ENCODE peak calls at places on chromosomes 3 and 15, in six cellular contexts. One of them, this sample, is unnamed.

GRCh38 chr3:48018841-48019240 is 2.6 kb upstream of the MAP4 start:
- DNase-seq in aorta: no peak
- DNase-seq in ascending aorta: no peak
- DNase-seq in lung: no peak
- DNase-seq in psoas muscle: peak; percentile 68
- DNase-seq in adrenal gland: no peak
- DNase-seq in this sample: no peak

GRCh38 chr3:12798559-12799179 is 2.2 kb downstream of the CAND2 start:
- DNase-seq in aorta: peak; percentile 57
- DNase-seq in ascending aorta: no peak
- DNase-seq in lung: no peak
- DNase-seq in psoas muscle: peak; percentile 91
- DNase-seq in adrenal gland: peak; percentile 74
- DNase-seq in this sample: no peak

GRCh38 chr15:60299452-60300047 is 98.2 kb downstream of the ANXA2 start:
- DNase-seq in aorta: no peak
- DNase-seq in ascending aorta: no peak
- DNase-seq in lung: peak; percentile 31
- DNase-seq in psoas muscle: no peak
- DNase-seq in adrenal gland: no peak
- DNase-seq in this sample: peak; percentile 84

GRCh38 chr15:73934281-73934680 is 8.0 kb downstream of the LOXL1 start:
- DNase-seq in aorta: peak; percentile 72
- DNase-seq in ascending aorta: no peak
- DNase-seq in lung: no peak
- DNase-seq in psoas muscle: peak; percentile 25
- DNase-seq in adrenal gland: no peak
- DNase-seq in this sample: no peak

GRCh38 chr3:18416332-18416731 is 8.8 kb downstream of the SATB1 start:
- DNase-seq in aorta: no peak
- DNase-seq in ascending aorta: no peak
- DNase-seq in lung: no peak
- DNase-seq in psoas muscle: no peak
- DNase-seq in adrenal gland: no peak
- DNase-seq in this sample: no peak

GRCh38 chr15:59696332-59696731 is 7.2 kb upstream of the BNIP2 start:
- DNase-seq in aorta: no peak
- DNase-seq in ascending aorta: no peak
- DNase-seq in lung: no peak
- DNase-seq in psoas muscle: no peak
- DNase-seq in adrenal gland: no peak
- DNase-seq in this sample: no peak

GRCh38 chr3:27349832-27350231 is 19.4 kb downstream of the NEK10 start:
- DNase-seq in aorta: no peak
- DNase-seq in ascending aorta: no peak
- DNase-seq in lung: no peak
- DNase-seq in psoas muscle: no peak
- DNase-seq in adrenal gland: no peak
- DNase-seq in this sample: no peak

GRCh38 chr15:43370310-43370974 is 401 bp downstream of the ZSCAN29 start:
- DNase-seq in aorta: no peak
- DNase-seq in ascending aorta: no peak
- DNase-seq in lung: peak; percentile 30
- DNase-seq in psoas muscle: peak; percentile 45
- DNase-seq in adrenal gland: no peak
- DNase-seq in this sample: peak; percentile 30

GRCh38 chr3:52742418-52743041 is 28.2 kb downstream of the NEK4 start:
- DNase-seq in aorta: no peak
- DNase-seq in ascending aorta: no peak
- DNase-seq in lung: no peak
- DNase-seq in psoas muscle: no peak
- DNase-seq in adrenal gland: no peak
- DNase-seq in this sample: peak; percentile 0

GRCh38 chr15:62454567-62455172 is 289.6 kb upstream of the C2CD4B start:
- DNase-seq in aorta: no peak
- DNase-seq in ascending aorta: no peak
- DNase-seq in lung: no peak
- DNase-seq in psoas muscle: no peak
- DNase-seq in adrenal gland: no peak
- DNase-seq in this sample: no peak

GRCh38 chr3:170440346-170440745 is 21.7 kb downstream of the CLDN11 start:
- DNase-seq in aorta: no peak
- DNase-seq in ascending aorta: no peak
- DNase-seq in lung: no peak
- DNase-seq in psoas muscle: no peak
- DNase-seq in adrenal gland: no peak
- DNase-seq in this sample: no peak

GRCh38 chr3:62950227-62950626 is 75.0 kb upstream of the CADPS start:
- DNase-seq in aorta: no peak
- DNase-seq in ascending aorta: no peak
- DNase-seq in lung: no peak
- DNase-seq in psoas muscle: no peak
- DNase-seq in adrenal gland: no peak
- DNase-seq in this sample: no peak

GRCh38 chr3:31880020-31880419 is 101.0 kb downstream of the OSBPL10 start:
- DNase-seq in aorta: no peak
- DNase-seq in ascending aorta: no peak
- DNase-seq in lung: peak; percentile 77
- DNase-seq in psoas muscle: no peak
- DNase-seq in adrenal gland: peak; percentile 66
- DNase-seq in this sample: no peak

GRCh38 chr3:136885357-136886213 is 23.6 kb downstream of the NCK1 start:
- DNase-seq in aorta: no peak
- DNase-seq in ascending aorta: no peak
- DNase-seq in lung: no peak
- DNase-seq in psoas muscle: no peak
- DNase-seq in adrenal gland: no peak
- DNase-seq in this sample: no peak

GRCh38 chr15:100973351-100974034 is 54.3 kb downstream of the LRRK1 start:
- DNase-seq in aorta: no peak
- DNase-seq in ascending aorta: no peak
- DNase-seq in lung: no peak
- DNase-seq in psoas muscle: no peak
- DNase-seq in adrenal gland: no peak
- DNase-seq in this sample: no peak

GRCh38 chr3:46406786-46407611 is at the start of the genes CCR5AS and CCRL2:
- DNase-seq in aorta: no peak
- DNase-seq in ascending aorta: no peak
- DNase-seq in lung: peak; percentile 83
- DNase-seq in psoas muscle: peak; percentile 68
- DNase-seq in adrenal gland: peak; percentile 86
- DNase-seq in this sample: no peak

GRCh38 chr3:46162975-46163550 is 45.0 kb downstream of the CCR1 start:
- DNase-seq in aorta: no peak
- DNase-seq in ascending aorta: no peak
- DNase-seq in lung: no peak
- DNase-seq in psoas muscle: peak; percentile 34
- DNase-seq in adrenal gland: no peak
- DNase-seq in this sample: no peak

GRCh38 chr15:75145027-75145841 is 56.4 kb upstream of the C15orf39 start:
- DNase-seq in aorta: no peak
- DNase-seq in ascending aorta: no peak
- DNase-seq in lung: no peak
- DNase-seq in psoas muscle: no peak
- DNase-seq in adrenal gland: no peak
- DNase-seq in this sample: no peak

GRCh38 chr3:141576744-141577052 is 89.9 kb downstream of the RASA2 start:
- DNase-seq in aorta: no peak
- DNase-seq in ascending aorta: no peak
- DNase-seq in lung: no peak
- DNase-seq in psoas muscle: no peak
- DNase-seq in adrenal gland: no peak
- DNase-seq in this sample: no peak

GRCh38 chr3:141575879-141576743 is 89.3 kb downstream of the RASA2 start:
- DNase-seq in aorta: no peak
- DNase-seq in ascending aorta: no peak
- DNase-seq in lung: no peak
- DNase-seq in psoas muscle: no peak
- DNase-seq in adrenal gland: no peak
- DNase-seq in this sample: peak; percentile 11

DNA sequence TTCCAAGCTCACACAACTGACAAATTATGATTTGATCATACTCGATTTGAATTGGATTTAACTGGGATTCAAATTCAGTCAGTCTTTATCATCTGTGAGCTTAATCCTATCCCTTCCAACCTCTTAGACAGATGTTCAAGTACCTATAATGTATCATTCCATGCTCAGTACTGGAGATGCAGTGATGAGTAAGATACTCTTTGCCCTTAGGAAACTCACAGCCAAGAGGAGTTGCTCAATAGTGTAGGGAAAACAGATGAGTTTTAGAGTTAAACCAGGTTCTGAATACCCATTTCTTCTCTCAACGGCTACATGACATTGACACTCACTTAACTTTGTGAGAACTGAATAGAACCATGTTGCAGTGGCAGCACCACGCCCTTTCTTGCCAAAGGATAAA is 91.4 kb downstream of the RASA2 start:
- DNase-seq in aorta: no peak
- DNase-seq in ascending aorta: no peak
- DNase-seq in lung: no peak
- DNase-seq in psoas muscle: no peak
- DNase-seq in adrenal gland: no peak
- DNase-seq in this sample: no peak
- H3K36me3 ChIP-seq in aorta: no peaks in the 10 kb centered on the region
- H3K36me3 ChIP-seq in ascending aorta: peaks cover 25% of the 10 kb centered on the region
- H3K36me3 ChIP-seq in lung: peaks cover 11% of the 10 kb centered on the region
- H3K36me3 ChIP-seq in psoas muscle: peaks cover 4% of the 10 kb centered on the region
- H3K36me3 ChIP-seq in adrenal gland: peaks cover 10% of the 10 kb centered on the region
- H3K36me3 ChIP-seq in this sample: peaks cover 36% of the 10 kb centered on the region

GRCh38 chr15:71295242-71296031 is 180.2 kb downstream of the THSD4 start:
- DNase-seq in aorta: no peak
- DNase-seq in ascending aorta: no peak
- DNase-seq in lung: peak; percentile 31
- DNase-seq in psoas muscle: no peak
- DNase-seq in adrenal gland: no peak
- DNase-seq in this sample: peak; percentile 92
- H3K4me3 ChIP-seq in aorta: no peak overlapping the region
- H3K4me3 ChIP-seq in ascending aorta: no peak overlapping the region
- H3K4me3 ChIP-seq in lung: no peak overlapping the region
- H3K4me3 ChIP-seq in psoas muscle: no peak overlapping the region
- H3K4me3 ChIP-seq in adrenal gland: no peak overlapping the region
- H3K4me3 ChIP-seq in this sample: no peak overlapping the region

GRCh38 chr3:190595212-190595795 is 81.4 kb downstream of the IL1RAP start:
- DNase-seq in aorta: no peak
- DNase-seq in ascending aorta: no peak
- DNase-seq in lung: no peak
- DNase-seq in psoas muscle: no peak
- DNase-seq in adrenal gland: no peak
- DNase-seq in this sample: no peak

GRCh38 chr3:190589326-190589725 is 75.4 kb downstream of the IL1RAP start:
- DNase-seq in aorta: no peak
- DNase-seq in ascending aorta: no peak
- DNase-seq in lung: no peak
- DNase-seq in psoas muscle: no peak
- DNase-seq in adrenal gland: no peak
- DNase-seq in this sample: no peak

GRCh38 chr3:190594171-190594570 is 80.3 kb downstream of the IL1RAP start:
- DNase-seq in aorta: no peak
- DNase-seq in ascending aorta: no peak
- DNase-seq in lung: no peak
- DNase-seq in psoas muscle: no peak
- DNase-seq in adrenal gland: no peak
- DNase-seq in this sample: no peak

GRCh38 chr3:190593075-190593474 is 79.2 kb downstream of the IL1RAP start:
- DNase-seq in aorta: no peak
- DNase-seq in ascending aorta: no peak
- DNase-seq in lung: no peak
- DNase-seq in psoas muscle: no peak
- DNase-seq in adrenal gland: no peak
- DNase-seq in this sample: no peak

DNA sequence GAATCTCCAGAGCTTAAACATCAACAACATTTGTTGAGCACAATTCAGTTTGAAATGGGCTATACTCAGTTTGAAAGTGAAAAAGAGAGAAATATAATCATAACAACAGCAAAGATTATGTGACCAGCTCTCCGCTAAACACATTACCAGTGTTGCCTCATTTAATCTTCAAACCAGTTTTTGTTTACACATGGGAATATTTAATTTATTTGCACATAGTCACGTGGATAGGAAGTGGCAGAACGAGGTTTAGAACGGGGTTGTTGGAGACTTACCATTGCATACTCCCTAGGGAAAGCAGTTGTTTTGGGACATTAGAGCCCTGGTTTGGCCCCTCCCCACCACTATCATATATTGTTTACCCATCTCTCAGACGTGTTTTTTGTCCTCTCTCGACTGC is 77.2 kb downstream of the IL1RAP start:
- DNase-seq in aorta: no peak
- DNase-seq in ascending aorta: no peak
- DNase-seq in lung: no peak
- DNase-seq in psoas muscle: no peak
- DNase-seq in adrenal gland: no peak
- DNase-seq in this sample: no peak
- H3K27ac ChIP-seq in aorta: no peak overlapping the region
- H3K27ac ChIP-seq in ascending aorta: no peak overlapping the region
- H3K27ac ChIP-seq in lung: no peak overlapping the region
- H3K27ac ChIP-seq in psoas muscle: no peak overlapping the region
- H3K27ac ChIP-seq in adrenal gland: no peak overlapping the region
- H3K27ac ChIP-seq in this sample: peak overlapping the region; percentile 40

GRCh38 chr3:37506968-37507535 is 332.7 kb upstream of the LRRFIP2 start:
- DNase-seq in aorta: no peak
- DNase-seq in ascending aorta: no peak
- DNase-seq in lung: no peak
- DNase-seq in psoas muscle: no peak
- DNase-seq in adrenal gland: no peak
- DNase-seq in this sample: no peak
- H3K36me3 ChIP-seq in aorta: peaks cover 13% of the 10 kb centered on the region
- H3K36me3 ChIP-seq in ascending aorta: peaks cover 50% of the 10 kb centered on the region
- H3K36me3 ChIP-seq in lung: peaks cover 4% of the 10 kb centered on the region
- H3K36me3 ChIP-seq in psoas muscle: peaks cover 2% of the 10 kb centered on the region
- H3K36me3 ChIP-seq in adrenal gland: peaks cover 65% of the 10 kb centered on the region
- H3K36me3 ChIP-seq in this sample: no peaks in the 10 kb centered on the region

GRCh38 chr3:143121240-143122088 is 1.9 kb downstream of the CHST2 start:
- DNase-seq in aorta: peak; percentile 80
- DNase-seq in ascending aorta: no peak
- DNase-seq in lung: peak; percentile 42
- DNase-seq in psoas muscle: peak; percentile 69
- DNase-seq in adrenal gland: peak; percentile 64
- DNase-seq in this sample: peak; percentile 72
- H3K4me3 ChIP-seq in aorta: no peak overlapping the region
- H3K4me3 ChIP-seq in ascending aorta: peak overlapping the region; percentile 87
- H3K4me3 ChIP-seq in lung: peak overlapping the region; percentile 58
- H3K4me3 ChIP-seq in psoas muscle: peak overlapping the region; percentile 88
- H3K4me3 ChIP-seq in adrenal gland: peak overlapping the region; percentile 59
- H3K4me3 ChIP-seq in this sample: peak overlapping the region; percentile 58

GRCh38 chr3:158770254-158771017 is 31.4 kb upstream of the MFSD1 start:
- DNase-seq in aorta: no peak
- DNase-seq in ascending aorta: no peak
- DNase-seq in lung: no peak
- DNase-seq in psoas muscle: no peak
- DNase-seq in adrenal gland: no peak
- DNase-seq in this sample: no peak
- H3K27ac ChIP-seq in aorta: no peak overlapping the region
- H3K27ac ChIP-seq in ascending aorta: peak overlapping the region; percentile 51
- H3K27ac ChIP-seq in lung: no peak overlapping the region
- H3K27ac ChIP-seq in psoas muscle: no peak overlapping the region
- H3K27ac ChIP-seq in adrenal gland: no peak overlapping the region
- H3K27ac ChIP-seq in this sample: no peak overlapping the region

GRCh38 chr3:152355744-152356665 is 87.3 kb downstream of the MBNL1 start:
- DNase-seq in aorta: no peak
- DNase-seq in ascending aorta: no peak
- DNase-seq in lung: no peak
- DNase-seq in psoas muscle: peak; percentile 38
- DNase-seq in adrenal gland: no peak
- DNase-seq in this sample: no peak
- H3K36me3 ChIP-seq in aorta: no peaks in the 10 kb centered on the region
- H3K36me3 ChIP-seq in ascending aorta: peaks cover 5% of the 10 kb centered on the region
- H3K36me3 ChIP-seq in lung: peaks cover 1% of the 10 kb centered on the region
- H3K36me3 ChIP-seq in psoas muscle: no peaks in the 10 kb centered on the region
- H3K36me3 ChIP-seq in adrenal gland: no peaks in the 10 kb centered on the region
- H3K36me3 ChIP-seq in this sample: no peaks in the 10 kb centered on the region

GRCh38 chr15:92801774-92802464 is 98.2 kb upstream of the CHD2 start:
- DNase-seq in aorta: peak; percentile 83
- DNase-seq in ascending aorta: no peak
- DNase-seq in lung: no peak
- DNase-seq in psoas muscle: peak; percentile 82
- DNase-seq in adrenal gland: no peak
- DNase-seq in this sample: no peak
- H3K4me3 ChIP-seq in aorta: no peak overlapping the region
- H3K4me3 ChIP-seq in ascending aorta: no peak overlapping the region
- H3K4me3 ChIP-seq in lung: no peak overlapping the region
- H3K4me3 ChIP-seq in psoas muscle: no peak overlapping the region
- H3K4me3 ChIP-seq in adrenal gland: no peak overlapping the region
- H3K4me3 ChIP-seq in this sample: no peak overlapping the region